ENCODE peak calls at places on chromosomes 5 and 9, in six cellular contexts. U is sigmoid colon, Z is upper lobe of right lung, Q is DND-41, D is heart left ventricle, X is uterus. G is an unnamed sample. For H3K4me1, the result is how much of the 10 kb centered on the place peaks cover.

GRCh38 chr5:34627794-34628193 is 28.3 kb upstream of the RAI14 start:
- DNase-seq in U (no peak), Z (no peak), Q (no peak), D (no peak), X (no peak), G (no peak)

GRCh38 chr9:110027624-110028023 is 180.3 kb downstream of the C9orf152 start:
- DNase-seq in U (no peak), Z (no peak), Q (no peak), D (no peak), X (no peak), G (no peak)

GRCh38 chr9:133113163-133113927 is 7.7 kb downstream of the RALGDS start:
- DNase-seq in U (peak), Z (peak), Q (no peak), D (peak), X (peak), G (peak)

GRCh38 chr5:137638841-137639240 is 97.0 kb downstream of the KLHL3 start:
- DNase-seq in U (no peak), Z (no peak), Q (no peak), D (no peak), X (no peak), G (no peak)

GRCh38 chr9:128253140-128253990 is 22.4 kb downstream of the GOLGA2 start:
- DNase-seq in U (no peak), Z (no peak), Q (no peak), D (no peak), X (no peak), G (no peak)

GRCh38 chr5:134127376-134127861 is 12.9 kb downstream of the TCF7 start:
- DNase-seq in U (no peak), Z (no peak), Q (no peak), D (peak), X (no peak), G (no peak)

GRCh38 chr9:125549465-125550215 is 157.4 kb downstream of the MAPKAP1 start:
- DNase-seq in U (peak), Z (no peak), Q (no peak), D (no peak), X (peak), G (no peak)

GRCh38 chr5:27240791-27241190 is 202.4 kb upstream of the CDH9 start:
- DNase-seq in U (no peak), Z (no peak), Q (no peak), D (no peak), X (no peak), G (no peak)

GRCh38 chr5:139961435-139962157 is 81.5 kb downstream of the NRG2 start:
- DNase-seq in U (no peak), Z (peak), Q (no peak), D (peak), X (no peak), G (peak)

GRCh38 chr9:92774274-92774673 is 9.6 kb upstream of the BICD2 start:
- DNase-seq in U (no peak), Z (no peak), Q (no peak), D (no peak), X (no peak), G (no peak)

GRCh38 chr9:9142001-9142400 is 1342.4 kb upstream of the DMAC1 start:
- DNase-seq in U (no peak), Z (no peak), Q (no peak), D (no peak), X (no peak), G (no peak)

GRCh38 chr9:6006968-6007769 is 8.3 kb downstream of the RANBP6 start:
- DNase-seq in U (peak), Z (peak), Q (peak), D (peak), X (peak), G (peak)

GRCh38 chr9:6007770-6008168 is 7.7 kb downstream of the RANBP6 start:
- DNase-seq in U (peak), Z (peak), Q (peak), D (peak), X (peak), G (peak)

DNA sequence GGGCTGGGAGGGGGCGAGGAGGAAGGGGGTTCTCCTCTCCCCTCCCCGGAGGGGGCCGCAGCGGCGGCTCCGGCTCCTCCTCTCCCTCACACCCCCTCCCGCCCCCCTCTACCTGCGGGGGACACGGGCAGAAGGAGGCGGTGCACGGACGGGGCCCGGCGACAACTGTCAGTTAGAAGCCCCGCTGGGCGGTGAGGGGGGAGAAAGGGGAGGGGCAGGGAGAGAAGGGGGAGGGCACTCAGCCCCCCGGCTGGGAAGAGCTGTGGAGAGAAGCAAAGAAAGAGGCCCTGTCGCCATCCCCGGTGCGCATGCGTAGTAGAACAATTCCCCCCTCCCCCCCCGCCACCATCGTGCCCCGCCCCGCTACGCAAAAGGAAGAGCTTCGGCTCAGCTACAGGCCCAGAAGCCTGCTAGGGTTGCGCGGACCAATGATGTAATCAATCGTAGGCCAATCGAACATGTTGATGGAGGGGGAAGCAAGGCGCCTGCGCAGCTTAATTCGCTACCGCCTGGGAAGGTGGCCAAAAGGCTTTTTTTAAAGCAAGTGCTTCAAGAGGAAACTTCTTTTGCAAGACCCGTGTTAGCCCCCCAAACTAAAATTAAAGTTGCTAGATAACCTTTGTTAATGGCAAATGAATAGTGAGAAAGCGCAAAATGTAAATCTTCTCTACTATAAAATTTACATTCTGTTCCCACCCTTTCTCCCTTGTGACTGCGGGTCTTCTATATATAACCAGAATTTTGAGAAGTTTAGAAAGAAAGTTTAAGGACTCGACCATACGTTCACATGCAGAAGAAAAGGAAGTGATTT is 7.0 kb downstream of the RANBP6 start:
- DNase-seq in U (peak), Z (peak), Q (peak), D (peak), X (peak), G (peak)
- H3K4me1 ChIP-seq in U (under half), Z (under half), Q (half or more), D (half or more), X (under half), G (under half)

DNA sequence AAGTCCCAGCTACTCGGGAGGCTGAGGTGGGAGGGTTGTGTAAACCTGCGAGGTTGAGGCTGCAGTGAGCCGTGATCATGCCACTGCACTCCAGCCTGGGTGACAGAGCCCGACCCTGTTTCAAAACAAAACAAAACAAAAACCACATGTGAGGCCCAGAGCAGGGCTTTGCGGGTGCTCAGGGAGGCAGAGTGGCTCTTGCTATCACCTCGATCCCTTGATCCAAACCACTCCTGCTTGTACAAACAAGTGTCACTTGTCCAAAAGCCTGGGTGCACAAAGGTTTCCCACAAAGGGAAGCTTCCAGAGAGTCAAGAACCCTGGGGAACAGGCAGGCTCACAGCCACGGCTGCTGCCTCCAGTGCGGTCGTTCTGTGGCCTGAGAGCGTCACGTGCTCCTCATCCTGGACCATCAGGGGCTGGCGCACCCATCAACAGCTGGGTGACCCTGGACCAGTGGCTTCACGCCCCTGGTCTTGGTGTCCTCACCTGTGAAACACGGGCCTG is 162.7 kb downstream of the C9orf50 start:
- DNase-seq in U (peak), Z (peak), Q (peak), D (peak), X (no peak), G (no peak)
- H3K4me3 ChIP-seq in U (no peak), Z (no peak), Q (no peak), D (no peak), X (no peak), G (no peak)

GRCh38 chr5:123094919-123095693 is 6.1 kb downstream of the PRDM6 start:
- DNase-seq in U (peak), Z (no peak), Q (no peak), D (no peak), X (no peak), G (no peak)
- TF ChIP-seq CTCF in U (no peak), Z (peak), Q (no peak), D (no peak), X (no peak), G (no peak)

DNA sequence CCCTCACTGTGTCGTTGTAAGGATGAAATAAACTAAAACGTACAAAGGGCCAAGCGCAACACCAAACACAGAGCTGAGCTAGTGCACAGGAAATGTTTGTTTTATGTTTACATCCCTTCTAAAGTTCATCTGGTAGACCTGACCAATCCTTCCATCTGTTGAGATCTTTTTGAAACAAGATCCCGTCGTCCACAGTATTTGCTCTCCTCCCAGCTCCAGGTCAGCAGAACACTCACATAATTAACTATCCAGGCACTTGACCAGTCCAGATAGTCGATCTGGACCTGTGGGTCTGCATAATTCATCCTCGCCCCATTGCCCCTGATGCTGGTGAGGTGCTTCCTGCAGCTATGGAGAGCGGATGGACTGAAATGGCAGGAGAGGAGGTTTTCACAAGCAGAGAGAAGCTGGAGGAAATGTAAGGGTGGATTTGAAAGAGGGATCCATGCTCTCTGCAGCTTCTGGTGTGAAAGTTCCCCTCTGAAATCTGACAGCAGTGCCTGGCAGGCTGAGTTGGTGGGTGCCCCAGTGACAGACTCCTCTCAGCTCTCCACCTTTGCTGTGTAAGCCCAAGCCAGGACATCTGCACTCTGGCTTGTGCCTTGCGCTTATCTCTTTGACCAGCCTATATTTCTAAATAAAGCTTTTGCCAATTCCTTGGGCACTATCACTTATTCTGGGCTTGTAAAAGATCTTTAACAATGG is 102.4 kb downstream of the TTLL11 start:
- DNase-seq in U (no peak), Z (no peak), Q (no peak), D (no peak), X (no peak), G (no peak)
- H3K4me1 ChIP-seq in U (under half), Z (under half), Q (under half), D (under half), X (under half), G (under half)

DNA sequence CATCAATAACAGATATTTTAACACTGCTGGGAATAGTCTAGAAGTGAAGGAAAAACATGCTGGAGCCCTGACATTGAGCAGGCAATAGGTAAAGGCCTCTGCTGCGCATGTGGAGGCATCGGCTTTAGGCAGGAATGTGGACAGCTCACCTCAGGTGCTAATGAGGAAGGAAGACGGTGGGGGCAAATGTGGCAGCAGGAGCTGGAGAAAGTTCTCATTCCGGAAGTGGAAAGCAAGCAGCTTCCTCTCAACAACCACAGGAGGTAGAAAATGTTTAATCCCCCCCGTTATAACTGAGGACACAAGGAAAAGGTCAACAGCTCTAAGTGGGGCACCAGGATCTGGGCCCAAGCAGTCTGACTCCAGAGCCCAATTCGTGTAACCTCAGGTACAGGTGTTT is 7.6 kb upstream of the RPS14 start:
- DNase-seq in U (no peak), Z (no peak), Q (no peak), D (no peak), X (no peak), G (no peak)
- H3K4me3 ChIP-seq in U (no peak), Z (no peak), Q (no peak), D (no peak), X (no peak), G (no peak)

DNA sequence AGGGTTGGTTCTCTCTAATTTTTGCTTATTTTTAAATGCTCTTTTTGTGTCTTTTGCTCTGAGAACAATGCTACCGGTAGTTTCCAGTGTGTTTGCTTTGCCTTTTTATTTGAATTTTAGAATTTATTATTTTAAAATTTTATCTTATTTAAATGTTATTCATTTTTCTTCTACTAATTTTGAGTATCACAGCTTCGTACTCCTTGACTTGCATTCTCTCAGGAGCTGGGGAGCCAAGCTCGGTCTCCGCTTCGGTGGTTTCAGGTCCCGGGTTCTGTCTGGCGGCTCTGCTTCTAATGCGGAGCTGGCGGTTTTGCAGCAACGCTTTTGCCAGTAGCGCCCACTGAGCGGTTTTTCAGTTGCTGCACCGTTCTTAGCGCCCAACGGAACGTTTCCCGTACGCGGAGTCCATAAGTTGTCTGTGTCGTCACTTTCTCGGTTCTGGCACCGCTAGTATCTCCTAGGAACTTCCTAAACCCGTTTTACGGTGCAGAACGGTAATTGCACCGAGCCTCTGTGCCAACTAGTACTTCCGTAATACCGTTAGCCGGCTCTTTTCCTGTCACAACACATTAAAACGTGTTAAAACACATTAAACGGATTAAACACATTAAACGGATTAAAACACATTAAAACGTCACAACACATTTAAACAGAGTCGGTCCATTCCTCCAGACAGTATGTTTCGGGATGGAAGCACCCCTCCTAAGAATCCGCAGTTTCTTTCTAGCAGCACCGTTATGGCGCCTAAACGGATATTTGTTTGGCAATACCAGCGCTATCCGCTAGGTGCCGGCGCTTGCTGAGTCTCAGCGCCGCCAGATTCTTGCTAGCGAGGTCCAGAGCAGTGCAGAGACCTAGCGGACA is 45.6 kb downstream of the ANXA2R start:
- DNase-seq in U (peak), Z (peak), Q (peak), D (peak), X (peak), G (peak)
- TF ChIP-seq CTCF in U (peak), Z (peak), Q (peak), D (peak), X (peak), G (peak)

G was measured in RWPE2.